ENCODE peak calls at places on chromosome 2, in seven cellular contexts. One of them, this sample, is unnamed.

GRCh38 chr2:47501374-47502200 is 98.6 kb downstream of the MSH2 start:
- DNase-seq in COR-L47: no peak
- DNase-seq in activated CD4-positive, alpha-beta T cell treated with anti-CD3 and anti-CD28 coated beads, Interleukin-2, amount 50 U/mL, for 48 hours: no peak
- DNase-seq in HFF-Myc: no peak
- DNase-seq in iris pigment epithelial cell: peak; percentile 87
- DNase-seq in activated T-cell treated with anti-CD3 and anti-CD28 coated beads for 4 hours: no peak
- DNase-seq in T-helper 1 cell: no peak
- DNase-seq in this sample: no peak

GRCh38 chr2:29477186-29477585 is 362.0 kb downstream of the CLIP4 start:
- DNase-seq in COR-L47: no peak
- DNase-seq in activated CD4-positive, alpha-beta T cell treated with anti-CD3 and anti-CD28 coated beads, Interleukin-2, amount 50 U/mL, for 48 hours: no peak
- DNase-seq in HFF-Myc: no peak
- DNase-seq in iris pigment epithelial cell: no peak
- DNase-seq in activated T-cell treated with anti-CD3 and anti-CD28 coated beads for 4 hours: no peak
- DNase-seq in T-helper 1 cell: no peak
- DNase-seq in this sample: no peak

GRCh38 chr2:237883951-237884392 is 24.5 kb downstream of the RAMP1 start:
- DNase-seq in COR-L47: no peak
- DNase-seq in activated CD4-positive, alpha-beta T cell treated with anti-CD3 and anti-CD28 coated beads, Interleukin-2, amount 50 U/mL, for 48 hours: no peak
- DNase-seq in HFF-Myc: no peak
- DNase-seq in iris pigment epithelial cell: no peak
- DNase-seq in activated T-cell treated with anti-CD3 and anti-CD28 coated beads for 4 hours: no peak
- DNase-seq in T-helper 1 cell: no peak
- DNase-seq in this sample: no peak

GRCh38 chr2:27261241-27261925 is 1.5 kb downstream of the SLC30A3 start:
- DNase-seq in COR-L47: no peak
- DNase-seq in activated CD4-positive, alpha-beta T cell treated with anti-CD3 and anti-CD28 coated beads, Interleukin-2, amount 50 U/mL, for 48 hours: no peak
- DNase-seq in HFF-Myc: no peak
- DNase-seq in iris pigment epithelial cell: no peak
- DNase-seq in activated T-cell treated with anti-CD3 and anti-CD28 coated beads for 4 hours: no peak
- DNase-seq in T-helper 1 cell: no peak
- DNase-seq in this sample: no peak

GRCh38 chr2:222410534-222410933 is 13.8 kb upstream of the SGPP2 start:
- DNase-seq in COR-L47: no peak
- DNase-seq in activated CD4-positive, alpha-beta T cell treated with anti-CD3 and anti-CD28 coated beads, Interleukin-2, amount 50 U/mL, for 48 hours: no peak
- DNase-seq in HFF-Myc: no peak
- DNase-seq in iris pigment epithelial cell: no peak
- DNase-seq in activated T-cell treated with anti-CD3 and anti-CD28 coated beads for 4 hours: no peak
- DNase-seq in T-helper 1 cell: no peak
- DNase-seq in this sample: no peak

GRCh38 chr2:127425540-127426490 is 7.6 kb downstream of the PROC start:
- DNase-seq in COR-L47: no peak
- DNase-seq in activated CD4-positive, alpha-beta T cell treated with anti-CD3 and anti-CD28 coated beads, Interleukin-2, amount 50 U/mL, for 48 hours: no peak
- DNase-seq in HFF-Myc: no peak
- DNase-seq in iris pigment epithelial cell: no peak
- DNase-seq in activated T-cell treated with anti-CD3 and anti-CD28 coated beads for 4 hours: no peak
- DNase-seq in T-helper 1 cell: no peak
- DNase-seq in this sample: no peak

GRCh38 chr2:131413148-131413747 is 49.3 kb upstream of the RAB6D start:
- DNase-seq in COR-L47: peak; percentile 45
- DNase-seq in activated CD4-positive, alpha-beta T cell treated with anti-CD3 and anti-CD28 coated beads, Interleukin-2, amount 50 U/mL, for 48 hours: no peak
- DNase-seq in HFF-Myc: peak; percentile 49
- DNase-seq in iris pigment epithelial cell: peak; percentile 59
- DNase-seq in activated T-cell treated with anti-CD3 and anti-CD28 coated beads for 4 hours: no peak
- DNase-seq in T-helper 1 cell: no peak
- DNase-seq in this sample: peak; percentile 48

GRCh38 chr2:172403402-172403801 is 24.0 kb upstream of the ITGA6 start:
- DNase-seq in COR-L47: no peak
- DNase-seq in activated CD4-positive, alpha-beta T cell treated with anti-CD3 and anti-CD28 coated beads, Interleukin-2, amount 50 U/mL, for 48 hours: no peak
- DNase-seq in HFF-Myc: no peak
- DNase-seq in iris pigment epithelial cell: no peak
- DNase-seq in activated T-cell treated with anti-CD3 and anti-CD28 coated beads for 4 hours: no peak
- DNase-seq in T-helper 1 cell: no peak
- DNase-seq in this sample: no peak

GRCh38 chr2:121588357-121588756 is 57.7 kb downstream of the RNU4ATAC start:
- DNase-seq in COR-L47: no peak
- DNase-seq in activated CD4-positive, alpha-beta T cell treated with anti-CD3 and anti-CD28 coated beads, Interleukin-2, amount 50 U/mL, for 48 hours: no peak
- DNase-seq in HFF-Myc: no peak
- DNase-seq in iris pigment epithelial cell: no peak
- DNase-seq in activated T-cell treated with anti-CD3 and anti-CD28 coated beads for 4 hours: no peak
- DNase-seq in T-helper 1 cell: no peak
- DNase-seq in this sample: no peak

GRCh38 chr2:216618785-216619184 is 14.4 kb upstream of the IGFBP2 start:
- DNase-seq in COR-L47: no peak
- DNase-seq in activated CD4-positive, alpha-beta T cell treated with anti-CD3 and anti-CD28 coated beads, Interleukin-2, amount 50 U/mL, for 48 hours: no peak
- DNase-seq in HFF-Myc: no peak
- DNase-seq in iris pigment epithelial cell: no peak
- DNase-seq in activated T-cell treated with anti-CD3 and anti-CD28 coated beads for 4 hours: no peak
- DNase-seq in T-helper 1 cell: no peak
- DNase-seq in this sample: no peak

GRCh38 chr2:227805578-227805977 is 8.1 kb upstream of the CCL20 start:
- DNase-seq in COR-L47: no peak
- DNase-seq in activated CD4-positive, alpha-beta T cell treated with anti-CD3 and anti-CD28 coated beads, Interleukin-2, amount 50 U/mL, for 48 hours: peak; percentile 41
- DNase-seq in HFF-Myc: no peak
- DNase-seq in iris pigment epithelial cell: peak; percentile 78
- DNase-seq in activated T-cell treated with anti-CD3 and anti-CD28 coated beads for 4 hours: no peak
- DNase-seq in T-helper 1 cell: peak; percentile 32
- DNase-seq in this sample: no peak

GRCh38 chr2:8677646-8678592 is 3.9 kb upstream of the ID2 start:
- DNase-seq in COR-L47: peak; percentile 74
- DNase-seq in activated CD4-positive, alpha-beta T cell treated with anti-CD3 and anti-CD28 coated beads, Interleukin-2, amount 50 U/mL, for 48 hours: peak; percentile 51
- DNase-seq in HFF-Myc: no peak
- DNase-seq in iris pigment epithelial cell: peak; percentile 58
- DNase-seq in activated T-cell treated with anti-CD3 and anti-CD28 coated beads for 4 hours: no peak
- DNase-seq in T-helper 1 cell: no peak
- DNase-seq in this sample: peak; percentile 40